ENCODE peak calls at places on chromosomes 11 and 22, in five cellular contexts. S is fibroblast of pulmonary artery; Y is hypothalamus; M is EL; X is stimulated activated CD8-positive, alpha-beta memory T cell treated with anti-CD3 and anti-CD28 coated beads, Interleukin-4, amount 100 ng/mL, for 1 hour. J is an unnamed sample.
A peak's percentile ranks its signal among the peaks of the same experiment; 100 is the strongest.

GRCh38 chr22:32323513-32324164 is 34.0 kb upstream of the RFPL3 start:
- DNase-seq in S (no peak), Y (no peak), M (no peak), X (no peak), J (no peak)

GRCh38 chr22:50531546-50532352 is 1.9 kb upstream of the TYMP start:
- DNase-seq in S (peak; percentile 75), Y (no peak), M (peak; percentile 74), X (no peak), J (no peak)

GRCh38 chr11:8768625-8769333 is 86.2 kb downstream of the RPL27A start:
- DNase-seq in S (peak; percentile 63), Y (no peak), M (peak; percentile 91), X (no peak), J (no peak)

GRCh38 chr11:63023851-63024648 is 8.4 kb upstream of the SLC22A8 start:
- DNase-seq in S (peak; percentile 76), Y (peak; percentile 80), M (peak; percentile 72), X (peak; percentile 68), J (peak; percentile 96)

GRCh38 chr11:56497010-56497409 is 5.8 kb upstream of the OR5M8 start:
- DNase-seq in S (no peak), Y (no peak), M (no peak), X (no peak), J (no peak)

GRCh38 chr22:50540352-50540751 is 5.3 kb upstream of the KLHDC7B start:
- DNase-seq in S (no peak), Y (no peak), M (no peak), X (no peak), J (no peak)

GRCh38 chr11:31303644-31304043 is 65.9 kb downstream of the DCDC1 start:
- DNase-seq in S (no peak), Y (no peak), M (no peak), X (no peak), J (no peak)

GRCh38 chr11:6601041-6601461 is 2.4 kb downstream of the RRP8 start:
- DNase-seq in S (no peak), Y (no peak), M (no peak), X (no peak), J (no peak)

GRCh38 chr22:41445171-41446056 is 1.2 kb downstream of the TOB2 start:
- DNase-seq in S (peak; percentile 14), Y (no peak), M (peak; percentile 21), X (peak; percentile 8), J (no peak)

J was measured in posterior cingulate gyrus.